ENCODE peak calls at places on chromosomes 7 and 10, in nine cellular contexts. Q is DND-41, T is HCT116, C is colonic mucosa, I is IMR-90, Z is neural progenitor cell, N is MM.1S, S is adipocyte, H is H9. M is an unnamed sample.

GRCh38 chr7:1567893-1568292 is 1.9 kb downstream of the PSMG3 start:
- DNase-seq in S (no peak), T (no peak), N (no peak), I (peak; percentile 95), C (no peak), Q (no peak), Z (no peak), H (no peak), M (peak; percentile 67)

GRCh38 chr7:139937685-139938084 is 108.6 kb downstream of the TBXAS1 start:
- DNase-seq in S (no peak), I (no peak), Q (no peak), H (no peak), Z (no peak), N (no peak), C (no peak), T (no peak), M (no peak)

GRCh38 chr7:94289071-94289470 is 105.6 kb upstream of the COL1A2 start:
- DNase-seq in I (peak; percentile 91), Z (peak; percentile 88), C (peak; percentile 48), H (peak; percentile 84), S (peak; percentile 95), N (peak; percentile 8), Q (no peak), T (peak; percentile 81), M (no peak)

GRCh38 chr10:1378473-1378872 is 322.3 kb downstream of the WDR37 start:
- DNase-seq in Q (no peak), H (no peak), Z (no peak), N (no peak), C (peak; percentile 4), T (no peak), I (no peak), S (no peak), M (no peak)

GRCh38 chr10:37975407-37975991 is 948 bp downstream of the ZNF25 start:
- DNase-seq in C (no peak), T (no peak), I (peak; percentile 38), Q (peak; percentile 15), N (peak; percentile 27), S (peak; percentile 54), H (no peak), Z (no peak), M (no peak)

GRCh38 chr10:57015187-57015586 is 654.1 kb upstream of the ZWINT start:
- DNase-seq in T (no peak), Z (no peak), I (no peak), Q (no peak), N (no peak), S (no peak), H (no peak), C (no peak), M (no peak)

GRCh38 chr7:111067251-111067650 is 23.7 kb upstream of the LRRN3 start:
- DNase-seq in S (no peak), Q (no peak), N (no peak), H (no peak), T (no peak), Z (no peak), I (no peak), C (no peak), M (no peak)

GRCh38 chr7:43076189-43076605 is 36.2 kb upstream of the HECW1 start:
- DNase-seq in N (peak; percentile 93), Q (no peak), H (peak; percentile 40), Z (no peak), T (no peak), I (peak; percentile 2), S (no peak), C (no peak), M (no peak)

GRCh38 chr7:151689196-151689971 is 169.7 kb upstream of the RHEB start:
- DNase-seq in H (no peak), T (no peak), Q (no peak), S (no peak), I (no peak), C (no peak), N (no peak), Z (no peak), M (peak; percentile 87)

GRCh38 chr7:75945297-75946168 is 30.6 kb downstream of the POR start:
- DNase-seq in S (peak; percentile 36), Z (no peak), N (no peak), Q (no peak), C (no peak), T (no peak), H (no peak), I (peak; percentile 35), M (peak; percentile 54)

GRCh38 chr7:40489844-40490602 is 355.2 kb downstream of the SUGCT start:
- DNase-seq in C (no peak), H (no peak), Z (no peak), S (no peak), I (no peak), Q (peak; percentile 13), N (peak; percentile 7), T (no peak), M (no peak)

GRCh38 chr7:24963218-24963617 is 16.8 kb downstream of the OSBPL3 start:
- DNase-seq in Z (no peak), H (no peak), S (no peak), I (peak; percentile 32), T (no peak), Q (peak; percentile 47), C (peak; percentile 35), N (peak; percentile 93), M (no peak)

GRCh38 chr7:24965831-24966708 is 13.9 kb downstream of the OSBPL3 start:
- DNase-seq in N (peak; percentile 96), C (peak; percentile 57), Q (peak; percentile 86), Z (peak; percentile 21), H (peak; percentile 28), T (no peak), I (peak; percentile 15), S (no peak), M (no peak)

GRCh38 chr7:24959735-24960485 is 20.1 kb downstream of the OSBPL3 start:
- DNase-seq in H (no peak), I (no peak), N (no peak), Q (no peak), Z (no peak), C (no peak), T (no peak), S (no peak), M (no peak)

GRCh38 chr7:24964177-24964576 is 15.8 kb downstream of the OSBPL3 start:
- DNase-seq in N (no peak), Q (no peak), S (no peak), T (no peak), Z (no peak), H (no peak), I (peak; percentile 22), C (no peak), M (no peak)

DNA sequence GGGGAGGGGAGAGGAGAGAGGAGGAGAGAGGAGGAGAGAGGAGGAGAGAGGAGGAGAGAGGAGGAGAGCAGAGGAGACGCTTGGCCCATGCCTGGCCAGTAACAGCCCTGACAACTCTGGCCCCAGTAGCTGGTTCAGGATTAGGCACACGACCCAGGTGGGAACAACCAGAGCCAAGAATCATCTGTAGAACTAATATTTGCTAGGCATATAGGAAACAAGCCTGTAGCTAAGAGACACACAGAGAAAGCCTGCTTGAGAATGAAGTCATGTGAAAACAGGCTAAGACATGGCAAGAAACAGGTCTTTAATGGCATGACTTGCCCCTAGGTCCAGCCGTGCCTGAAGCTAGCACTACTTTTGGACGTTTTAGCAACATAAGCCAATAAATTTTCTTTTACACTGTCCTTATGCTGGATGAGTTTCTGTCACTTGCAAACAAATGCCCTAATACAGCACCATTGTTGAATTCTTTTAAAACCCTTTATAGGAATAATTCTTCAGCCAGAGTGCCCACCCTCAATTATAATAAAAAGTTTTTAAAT is 17.5 kb downstream of the OSBPL3 start:
- DNase-seq in S (no peak), Q (no peak), Z (no peak), N (no peak), C (no peak), H (no peak), T (no peak), I (no peak), M (no peak)
- H3K9ac ChIP-seq in S (no peak overlapping the region), Q (no peak overlapping the region), Z (no peak overlapping the region), N (no peak overlapping the region), C (no peak overlapping the region), H (no peak overlapping the region), T (no peak overlapping the region), I (no peak overlapping the region), M (no peak overlapping the region)

GRCh38 chr7:100546129-100546867 is 7.3 kb downstream of the AGFG2 start:
- DNase-seq in S (no peak), Q (no peak), H (no peak), T (no peak), C (peak; percentile 66), I (no peak), N (no peak), Z (no peak), M (no peak)
- H3K9ac ChIP-seq in S (peak overlapping the region; percentile 65), Q (no peak overlapping the region), H (no peak overlapping the region), T (peak overlapping the region; percentile 61), C (peak overlapping the region; percentile 6), I (peak overlapping the region; percentile 63), N (no peak overlapping the region), Z (no peak overlapping the region), M (peak overlapping the region; percentile 1)

GRCh38 chr10:3775671-3776551 is 9.1 kb downstream of the KLF6 start:
- DNase-seq in N (no peak), C (no peak), Z (peak; percentile 63), H (peak; percentile 71), I (peak; percentile 67), T (peak; percentile 55), S (peak; percentile 52), Q (peak; percentile 35), M (no peak)
- H3K9ac ChIP-seq in N (no peak overlapping the region), C (no peak overlapping the region), Z (no peak overlapping the region), H (no peak overlapping the region), I (peak overlapping the region; percentile 56), T (peak overlapping the region; percentile 47), S (peak overlapping the region; percentile 100), Q (no peak overlapping the region), M (no peak overlapping the region)

GRCh38 chr7:19670806-19671205 is 38.0 kb downstream of the POLR1F start:
- DNase-seq in S (no peak), C (no peak), N (no peak), Z (no peak), Q (no peak), H (no peak), I (no peak), T (no peak), M (no peak)

GRCh38 chr7:19675816-19676215 is 33.0 kb downstream of the POLR1F start:
- DNase-seq in N (no peak), C (no peak), S (no peak), Z (no peak), Q (no peak), I (no peak), H (no peak), T (no peak), M (no peak)

GRCh38 chr7:19677201-19677600 is 31.6 kb downstream of the POLR1F start:
- DNase-seq in H (no peak), Q (peak; percentile 29), N (peak; percentile 38), S (no peak), C (no peak), T (no peak), Z (no peak), I (no peak), M (no peak)

DNA sequence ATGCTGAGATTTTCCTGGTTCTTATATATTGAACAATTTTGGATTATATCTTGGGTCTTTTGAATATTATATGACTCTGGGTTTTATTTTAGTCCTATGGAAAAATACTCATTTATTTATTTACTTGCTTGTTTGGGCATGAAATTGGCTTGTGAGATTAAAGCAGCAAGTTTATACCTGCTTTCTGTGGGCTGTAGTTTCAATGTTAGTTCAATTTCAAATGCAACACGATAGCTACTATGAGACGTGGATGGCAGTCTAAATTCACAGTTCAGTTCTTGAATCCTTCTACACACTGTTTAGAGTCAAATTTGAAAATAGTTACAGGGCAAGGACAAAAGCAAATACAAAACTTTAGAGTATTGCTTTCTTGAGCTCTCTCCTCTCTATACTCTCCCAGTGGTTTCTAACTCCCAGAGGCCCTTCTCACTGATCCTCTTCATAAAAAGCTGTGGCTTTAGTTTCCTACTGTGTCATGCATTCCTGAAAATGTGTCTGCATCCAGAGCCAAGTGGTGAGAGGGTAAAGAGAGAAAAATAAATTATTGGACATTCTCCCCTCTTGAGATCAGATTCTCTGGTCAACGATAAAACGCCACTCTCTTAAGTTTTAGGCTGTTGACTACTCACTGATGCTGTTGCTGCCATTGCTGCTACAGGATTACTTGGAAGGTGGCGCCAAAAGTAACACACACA is 34.4 kb downstream of the POLR1F start:
- DNase-seq in H (no peak), S (peak; percentile 25), N (no peak), Q (no peak), C (no peak), T (no peak), Z (peak; percentile 5), I (no peak), M (no peak)
- H3K9ac ChIP-seq in H (no peak overlapping the region), S (no peak overlapping the region), N (no peak overlapping the region), Q (no peak overlapping the region), C (no peak overlapping the region), T (no peak overlapping the region), Z (no peak overlapping the region), I (no peak overlapping the region), M (no peak overlapping the region)

M was measured in kidney.